ENCODE peak calls at places on chromosomes 11 and 22, in seven cellular contexts. H is GM23338, F is PC-9, B is HepG2, Q is neural progenitor cell, Z is HCT116, K is MM.1S. W is an unnamed sample.

GRCh38 chr22:39351689-39352214 is 2.0 kb downstream of the SYNGR1 start:
- DNase-seq in H (peak; percentile 64), F (no peak), B (no peak), Q (no peak), Z (no peak), K (no peak), W (peak; percentile 93)

GRCh38 chr11:116360542-116360941 is 412.2 kb downstream of the BUD13 start:
- DNase-seq in H (no peak), F (no peak), B (no peak), Q (no peak), Z (no peak), K (no peak), W (no peak)

GRCh38 chr11:115699733-115700132 is 195.5 kb upstream of the CADM1 start:
- DNase-seq in H (no peak), F (no peak), B (no peak), Q (no peak), Z (no peak), K (no peak), W (no peak)

GRCh38 chr11:57466680-57467079 is 6.4 kb downstream of the RTN4RL2 start:
- DNase-seq in H (no peak), F (no peak), B (no peak), Q (no peak), Z (no peak), K (no peak), W (peak; percentile 61)

GRCh38 chr22:17411213-17411612 is 42.0 kb downstream of the CECR2 start:
- DNase-seq in H (no peak), F (no peak), B (no peak), Q (no peak), Z (no peak), K (no peak), W (no peak)

GRCh38 chr11:4672470-4672869 is 25.2 kb downstream of the OR51E2 start:
- DNase-seq in H (no peak), F (no peak), B (no peak), Q (no peak), Z (no peak), K (no peak), W (no peak)

GRCh38 chr22:41345807-41346335 is 35.9 kb upstream of the TEF start:
- DNase-seq in H (no peak), F (no peak), B (no peak), Q (no peak), Z (no peak), K (no peak), W (peak; percentile 63)

GRCh38 chr11:122843281-122844150 is 5.2 kb downstream of the CRTAM start:
- DNase-seq in H (no peak), F (no peak), B (peak; percentile 81), Q (no peak), Z (no peak), K (no peak), W (no peak)

GRCh38 chr11:113587318-113587739 is 112.1 kb upstream of the DRD2 start:
- DNase-seq in H (no peak), F (no peak), B (no peak), Q (no peak), Z (no peak), K (no peak), W (peak; percentile 38)

GRCh38 chr11:66327171-66328035 is 8.8 kb downstream of the RIN1 start:
- DNase-seq in H (no peak), F (no peak), B (no peak), Q (no peak), Z (no peak), K (no peak), W (peak; percentile 95)

GRCh38 chr11:16800382-16800781 is 61.9 kb downstream of the C11orf58 start:
- DNase-seq in H (no peak), F (no peak), B (no peak), Q (no peak), Z (no peak), K (no peak), W (no peak)

GRCh38 chr11:62130498-62131464 is 7.0 kb downstream of the INCENP start:
- DNase-seq in H (peak; percentile 16), F (no peak), B (no peak), Q (no peak), Z (no peak), K (no peak), W (peak; percentile 64)

GRCh38 chr22:48896766-48897637 is 930.7 kb downstream of the BRD1 start:
- DNase-seq in H (no peak), F (no peak), B (no peak), Q (no peak), Z (no peak), K (no peak), W (peak; percentile 77)

GRCh38 chr11:93718057-93718563 is 23.2 kb downstream of the TAF1D start:
- DNase-seq in H (no peak), F (no peak), B (no peak), Q (no peak), Z (no peak), K (no peak), W (no peak)

GRCh38 chr22:35947794-35948425 is 80.7 kb downstream of the RBFOX2 start:
- DNase-seq in H (no peak), F (no peak), B (no peak), Q (no peak), Z (no peak), K (no peak), W (no peak)

GRCh38 chr11:32196137-32196536 is 105.3 kb downstream of the RCN1 start:
- DNase-seq in H (no peak), F (no peak), B (no peak), Q (no peak), Z (no peak), K (no peak), W (no peak)

GRCh38 chr11:43579171-43579918 is 101.2 kb upstream of the HSD17B12 start:
- DNase-seq in H (peak; percentile 85), F (no peak), B (no peak), Q (peak; percentile 79), Z (no peak), K (no peak), W (peak; percentile 92)

GRCh38 chr11:76664578-76665061 is 5.9 kb downstream of the LRRC32 start:
- DNase-seq in H (no peak), F (no peak), B (no peak), Q (no peak), Z (no peak), K (peak; percentile 11), W (peak; percentile 64)
- H2AFZ ChIP-seq in H (no peak overlapping the region), F (no peak overlapping the region), B (no peak overlapping the region), Q (no peak overlapping the region), Z (no peak overlapping the region), K (no peak overlapping the region), W (no peak overlapping the region)

DNA sequence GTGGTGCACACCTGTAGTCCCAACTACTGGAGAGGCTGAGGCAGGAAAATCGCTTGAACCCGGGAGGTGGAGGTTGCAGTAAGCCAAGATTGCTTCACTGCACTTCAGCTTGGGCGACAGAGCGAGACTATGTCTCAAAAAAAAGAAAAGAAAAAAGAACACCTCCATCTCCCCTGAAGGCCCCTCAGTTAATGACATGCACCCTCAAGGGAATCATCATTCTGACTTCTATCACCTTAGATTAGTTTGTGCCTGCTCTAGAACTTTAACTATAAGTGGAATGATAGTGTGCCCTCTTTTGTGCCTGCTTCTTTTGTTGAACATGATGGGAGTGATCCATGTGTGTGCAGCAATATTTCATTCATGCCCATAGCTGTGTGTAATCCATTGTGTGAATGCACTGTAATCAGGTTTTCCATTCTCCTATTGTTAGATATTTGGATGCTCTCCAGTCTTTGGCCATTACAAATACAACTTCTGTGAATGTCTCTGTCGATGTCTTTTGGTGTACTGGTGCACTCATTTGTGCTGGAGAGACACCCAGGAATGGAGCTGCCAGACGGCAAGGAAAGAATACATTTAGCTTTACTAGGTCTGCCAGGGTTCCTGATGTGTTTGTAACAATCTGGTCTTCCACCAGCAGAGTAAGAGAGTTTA is 883 bp upstream of the VPREB3 start:
- DNase-seq in H (no peak), F (no peak), B (no peak), Q (no peak), Z (no peak), K (no peak), W (peak; percentile 82)
- H3K27ac ChIP-seq in H (no peak overlapping the region), F (no peak overlapping the region), B (no peak overlapping the region), Q (no peak overlapping the region), Z (no peak overlapping the region), K (no peak overlapping the region), W (no peak overlapping the region)

DNA sequence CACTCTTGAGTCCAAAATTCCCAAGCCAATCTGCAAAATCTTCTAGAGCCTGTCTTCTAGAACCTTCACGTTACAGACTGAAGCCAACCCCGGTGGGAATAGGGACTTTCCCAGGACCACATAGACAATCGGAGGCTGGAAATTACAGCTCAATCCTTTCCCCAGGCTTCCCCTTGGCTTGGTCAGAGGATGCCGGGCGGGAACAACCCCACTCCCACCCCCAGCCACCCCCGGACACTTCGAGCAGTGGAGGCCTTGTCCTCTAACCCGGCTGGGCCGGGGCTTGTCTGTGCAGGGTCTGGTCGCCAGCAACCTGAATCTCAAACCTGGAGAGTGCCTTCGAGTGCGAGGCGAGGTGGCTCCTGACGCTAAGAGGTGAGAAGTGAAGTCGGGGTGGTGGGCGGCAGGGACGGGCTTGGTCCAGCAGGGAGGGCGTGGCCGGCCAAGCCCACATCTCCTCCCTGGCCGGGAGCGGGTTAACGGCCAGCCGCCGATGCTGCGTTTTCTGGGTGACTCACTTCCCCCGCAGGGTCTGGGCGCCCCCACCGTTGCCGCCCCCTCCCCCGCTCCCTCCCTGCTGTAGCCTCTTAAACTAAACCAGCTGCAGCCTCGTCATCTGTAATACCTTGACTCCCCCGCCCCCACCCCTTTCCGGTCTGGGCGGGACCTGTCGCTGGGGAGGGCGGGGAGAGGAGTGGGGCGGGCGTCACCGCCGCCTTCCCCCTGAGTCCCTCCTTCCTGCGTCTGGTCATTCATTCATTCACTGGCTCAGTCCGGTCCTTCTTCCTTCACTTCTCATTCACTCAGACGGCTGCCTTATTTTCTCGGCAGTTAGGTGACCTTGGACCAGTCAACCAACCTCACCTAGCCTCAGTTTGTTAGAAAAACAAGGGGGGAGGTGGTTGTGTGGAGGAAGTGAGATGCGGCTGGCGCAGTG is 1.5 kb downstream of the LGALS1 start:
- DNase-seq in H (peak; percentile 97), F (peak; percentile 88), B (peak; percentile 75), Q (peak; percentile 85), Z (peak; percentile 69), K (peak; percentile 89), W (peak; percentile 95)
- H2AFZ ChIP-seq in H (peak overlapping the region; percentile 78), F (peak overlapping the region; percentile 49), B (no peak overlapping the region), Q (peak overlapping the region; percentile 27), Z (no peak overlapping the region), K (peak overlapping the region; percentile 96), W (no peak overlapping the region)

GRCh38 chr11:67484847-67485311 is 2.1 kb downstream of the AIP start:
- DNase-seq in H (no peak), F (peak; percentile 28), B (no peak), Q (no peak), Z (no peak), K (no peak), W (no peak)

GRCh38 chr11:67482736-67483497 is at the start of gene AIP:
- DNase-seq in H (peak; percentile 99), F (peak; percentile 96), B (peak; percentile 95), Q (peak; percentile 99), Z (peak; percentile 96), K (peak; percentile 99), W (peak; percentile 100)

GRCh38 chr11:67483498-67483798 is 622 bp downstream of the AIP start:
- DNase-seq in H (no peak), F (no peak), B (no peak), Q (no peak), Z (no peak), K (no peak), W (no peak)

GRCh38 chr11:67483901-67484665 is 1.3 kb downstream of the AIP start:
- DNase-seq in H (no peak), F (peak; percentile 32), B (no peak), Q (no peak), Z (no peak), K (no peak), W (peak; percentile 36)

DNA sequence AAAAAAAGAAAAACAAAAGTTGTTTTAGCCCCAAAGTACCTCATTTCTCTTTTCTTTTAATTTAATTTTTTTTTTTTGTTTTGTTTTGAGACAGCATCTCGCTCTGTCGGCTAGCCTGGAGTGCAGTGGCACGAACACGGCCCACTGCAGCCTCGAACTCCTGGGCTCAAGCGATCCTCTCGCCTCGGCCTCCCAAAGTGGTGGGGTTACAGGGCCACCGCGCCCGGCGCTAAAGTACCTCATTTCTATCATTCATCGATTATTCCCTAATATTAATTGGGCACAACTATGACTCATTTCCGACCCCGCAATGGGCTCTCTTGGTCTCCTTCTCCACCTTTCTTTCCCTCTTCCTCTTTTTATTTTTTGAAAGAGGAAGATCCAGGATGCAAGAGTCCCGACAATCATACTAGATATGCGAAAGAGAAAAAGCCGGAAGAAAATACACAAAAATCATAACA is 521 bp upstream of the AIP start:
- DNase-seq in H (no peak), F (peak; percentile 5), B (no peak), Q (no peak), Z (no peak), K (no peak), W (no peak)
- H3K27ac ChIP-seq in H (no peak overlapping the region), F (peak overlapping the region; percentile 34), B (peak overlapping the region; percentile 66), Q (no peak overlapping the region), Z (peak overlapping the region; percentile 46), K (peak overlapping the region; percentile 38), W (peak overlapping the region; percentile 86)

W was measured in osteoblast.